ENCODE peak calls at places on chromosome 19, in four cellular contexts. One of them, this sample, is unnamed.

GRCh38 chr19:15280048-15280725 is 47.9 kb upstream of the EPHX3 start:
- DNase-seq in coronary artery: peak
- DNase-seq in tibial nerve: no peak
- DNase-seq in HT1080: no peak
- DNase-seq in this sample: peak

GRCh38 chr19:50826492-50827240 is 3.1 kb upstream of the KLK1 start:
- DNase-seq in coronary artery: no peak
- DNase-seq in tibial nerve: no peak
- DNase-seq in HT1080: no peak
- DNase-seq in this sample: no peak

GRCh38 chr19:35344511-35345031 is 3.1 kb upstream of the FFAR1 start:
- DNase-seq in coronary artery: peak
- DNase-seq in tibial nerve: no peak
- DNase-seq in HT1080: no peak
- DNase-seq in this sample: no peak

GRCh38 chr19:43300876-43301765 is 31.8 kb upstream of the PSG9 start:
- DNase-seq in coronary artery: no peak
- DNase-seq in tibial nerve: no peak
- DNase-seq in HT1080: peak
- DNase-seq in this sample: peak

GRCh38 chr19:30222428-30222873 is 149.7 kb upstream of the ZNF536 start:
- DNase-seq in coronary artery: no peak
- DNase-seq in tibial nerve: no peak
- DNase-seq in HT1080: no peak
- DNase-seq in this sample: no peak

GRCh38 chr19:54179262-54179587 is 6.3 kb upstream of the TMC4 start:
- DNase-seq in coronary artery: no peak
- DNase-seq in tibial nerve: no peak
- DNase-seq in HT1080: no peak
- DNase-seq in this sample: no peak

GRCh38 chr19:39498262-39499081 is at the start of gene DLL3:
- DNase-seq in coronary artery: no peak
- DNase-seq in tibial nerve: no peak
- DNase-seq in HT1080: no peak
- DNase-seq in this sample: no peak

GRCh38 chr19:5287066-5287465 is 53.5 kb downstream of the PTPRS start:
- DNase-seq in coronary artery: no peak
- DNase-seq in tibial nerve: no peak
- DNase-seq in HT1080: no peak
- DNase-seq in this sample: peak

GRCh38 chr19:48963371-48964204 is 1.5 kb upstream of the FTL start:
- DNase-seq in coronary artery: peak
- DNase-seq in tibial nerve: peak
- DNase-seq in HT1080: peak
- DNase-seq in this sample: peak

GRCh38 chr19:13823901-13824300 is 28.7 kb downstream of the ZSWIM4 start:
- DNase-seq in coronary artery: no peak
- DNase-seq in tibial nerve: no peak
- DNase-seq in HT1080: no peak
- DNase-seq in this sample: no peak

GRCh38 chr19:33767898-33768413 is 28.7 kb upstream of the KCTD15 start:
- DNase-seq in coronary artery: no peak
- DNase-seq in tibial nerve: no peak
- DNase-seq in HT1080: no peak
- DNase-seq in this sample: peak

GRCh38 chr19:14395710-14396338 is 14.6 kb downstream of the ADGRE5 start:
- DNase-seq in coronary artery: no peak
- DNase-seq in tibial nerve: no peak
- DNase-seq in HT1080: no peak
- DNase-seq in this sample: no peak

GRCh38 chr19:12647490-12648071 is 19.0 kb downstream of the MAN2B1 start:
- DNase-seq in coronary artery: no peak
- DNase-seq in tibial nerve: no peak
- DNase-seq in HT1080: no peak
- DNase-seq in this sample: peak

GRCh38 chr19:51124216-51124615 is 490 bp upstream of the SIGLEC9 start:
- DNase-seq in coronary artery: no peak
- DNase-seq in tibial nerve: no peak
- DNase-seq in HT1080: no peak
- DNase-seq in this sample: no peak

GRCh38 chr19:6822311-6822670 is 49.8 kb downstream of the VAV1 start:
- DNase-seq in coronary artery: no peak
- DNase-seq in tibial nerve: no peak
- DNase-seq in HT1080: no peak
- DNase-seq in this sample: no peak

GRCh38 chr19:13275016-13275722 is 125.0 kb downstream of the IER2 start:
- DNase-seq in coronary artery: no peak
- DNase-seq in tibial nerve: no peak
- DNase-seq in HT1080: peak
- DNase-seq in this sample: peak

GRCh38 chr19:35484637-35485036 is 5.6 kb downstream of the KRTDAP start:
- DNase-seq in coronary artery: no peak
- DNase-seq in tibial nerve: no peak
- DNase-seq in HT1080: no peak
- DNase-seq in this sample: no peak

GRCh38 chr19:33814181-33815165 is 17.8 kb downstream of the KCTD15 start:
- DNase-seq in coronary artery: no peak
- DNase-seq in tibial nerve: no peak
- DNase-seq in HT1080: no peak
- DNase-seq in this sample: no peak

GRCh38 chr19:45103625-45104319 is 10.8 kb downstream of the PPP1R37 start:
- DNase-seq in coronary artery: no peak
- DNase-seq in tibial nerve: no peak
- DNase-seq in HT1080: no peak
- DNase-seq in this sample: no peak

This sample was measured in RPMI7951.